ENCODE peak calls at places on chromosomes 6 and 20, in four cellular contexts. One of them, this sample, is unnamed.
A peak's percentile ranks its signal among the peaks of the same experiment; 100 is the strongest.

GRCh38 chr6:75874224-75874623 is 125.2 kb downstream of the MYO6 start:
- DNase-seq in GOT3: no peak
- DNase-seq in M059J: no peak
- DNase-seq in CD4-positive, alpha-beta T cell: no peak
- DNase-seq in this sample: no peak

GRCh38 chr6:143528164-143528811 is 16.8 kb upstream of the FUCA2 start:
- DNase-seq in M059J: no peak
- DNase-seq in GOT3: no peak
- DNase-seq in CD4-positive, alpha-beta T cell: no peak
- DNase-seq in this sample: no peak

GRCh38 chr6:57221191-57221935 is 744 bp downstream of the RAB23 start:
- DNase-seq in CD4-positive, alpha-beta T cell: peak; percentile 5
- DNase-seq in GOT3: peak; percentile 15
- DNase-seq in M059J: peak; percentile 73
- DNase-seq in this sample: peak; percentile 79

GRCh38 chr20:8176276-8176675 is 44.2 kb downstream of the PLCB1 start:
- DNase-seq in M059J: no peak
- DNase-seq in GOT3: no peak
- DNase-seq in CD4-positive, alpha-beta T cell: no peak
- DNase-seq in this sample: no peak

GRCh38 chr6:34340906-34341480 is 51.5 kb downstream of the NUDT3 start:
- DNase-seq in CD4-positive, alpha-beta T cell: no peak
- DNase-seq in GOT3: no peak
- DNase-seq in M059J: peak; percentile 7
- DNase-seq in this sample: no peak

GRCh38 chr6:148240866-148241477 is 101.7 kb upstream of the SASH1 start:
- DNase-seq in GOT3: no peak
- DNase-seq in CD4-positive, alpha-beta T cell: no peak
- DNase-seq in M059J: no peak
- DNase-seq in this sample: peak; percentile 79

GRCh38 chr6:41894366-41895299 is 542 bp downstream of the USP49 start:
- DNase-seq in M059J: peak; percentile 27
- DNase-seq in GOT3: no peak
- DNase-seq in CD4-positive, alpha-beta T cell: no peak
- DNase-seq in this sample: peak; percentile 20

GRCh38 chr6:9523462-9523861 is 891.4 kb downstream of the TFAP2A start:
- DNase-seq in GOT3: no peak
- DNase-seq in M059J: peak; percentile 94
- DNase-seq in CD4-positive, alpha-beta T cell: no peak
- DNase-seq in this sample: peak; percentile 92

GRCh38 chr6:111781055-111781708 is 92.1 kb downstream of the FYN start:
- DNase-seq in GOT3: no peak
- DNase-seq in M059J: peak; percentile 19
- DNase-seq in CD4-positive, alpha-beta T cell: no peak
- DNase-seq in this sample: peak; percentile 35

GRCh38 chr6:170188571-170189001 is 102.3 kb downstream of the DLL1 start:
- DNase-seq in M059J: no peak
- DNase-seq in GOT3: no peak
- DNase-seq in CD4-positive, alpha-beta T cell: no peak
- DNase-seq in this sample: no peak

GRCh38 chr20:40294747-40295146 is 394.3 kb downstream of the MAFB start:
- DNase-seq in GOT3: no peak
- DNase-seq in M059J: no peak
- DNase-seq in CD4-positive, alpha-beta T cell: no peak
- DNase-seq in this sample: no peak

GRCh38 chr20:19921349-19921793 is 95.8 kb upstream of the NAA20 start:
- DNase-seq in M059J: no peak
- DNase-seq in CD4-positive, alpha-beta T cell: no peak
- DNase-seq in GOT3: no peak
- DNase-seq in this sample: no peak

GRCh38 chr20:35006531-35006971 is 50.9 kb downstream of the MYH7B start:
- DNase-seq in M059J: no peak
- DNase-seq in GOT3: no peak
- DNase-seq in CD4-positive, alpha-beta T cell: no peak
- DNase-seq in this sample: no peak

GRCh38 chr6:90294614-90294988 is 2.0 kb downstream of the BACH2 start:
- DNase-seq in GOT3: no peak
- DNase-seq in M059J: no peak
- DNase-seq in CD4-positive, alpha-beta T cell: peak; percentile 47
- DNase-seq in this sample: peak; percentile 3

GRCh38 chr6:97240222-97240621 is 42.8 kb downstream of the MMS22L start:
- DNase-seq in M059J: peak; percentile 53
- DNase-seq in CD4-positive, alpha-beta T cell: no peak
- DNase-seq in GOT3: no peak
- DNase-seq in this sample: peak; percentile 76

GRCh38 chr20:59221881-59222238 is 58.2 kb downstream of the ZNF831 start:
- DNase-seq in GOT3: no peak
- DNase-seq in CD4-positive, alpha-beta T cell: no peak
- DNase-seq in M059J: no peak
- DNase-seq in this sample: no peak

GRCh38 chr6:169722362-169723199 is 1.7 kb downstream of the PHF10 start:
- DNase-seq in CD4-positive, alpha-beta T cell: peak; percentile 30
- DNase-seq in GOT3: no peak
- DNase-seq in M059J: peak; percentile 89
- DNase-seq in this sample: peak; percentile 55

GRCh38 chr6:142902636-142903053 is 42.3 kb downstream of the HIVEP2 start:
- DNase-seq in CD4-positive, alpha-beta T cell: peak; percentile 67
- DNase-seq in GOT3: peak; percentile 24
- DNase-seq in M059J: peak; percentile 99
- DNase-seq in this sample: peak; percentile 99

GRCh38 chr6:123962508-123962907 is 158.8 kb downstream of the NKAIN2 start:
- DNase-seq in GOT3: no peak
- DNase-seq in M059J: no peak
- DNase-seq in CD4-positive, alpha-beta T cell: no peak
- DNase-seq in this sample: no peak